ENCODE peak calls at places on chromosomes 4 and X, in nine cellular contexts. V is WTC11; G is omental fat pad; Z is OCI-LY7; P is CD4-positive, alpha-beta T cell; D is body of pancreas; S is IMR-90; B is left ventricle myocardium inferior; Q is upper lobe of right lung. N is an unnamed sample.

GRCh38 chrX:154372612-154373022 is 1.8 kb downstream of the FLNA start:
- DNase-seq in B (no peak), G (no peak), P (no peak), V (no peak), S (peak; percentile 65), Q (no peak), Z (no peak), D (no peak), N (peak; percentile 82)

GRCh38 chr4:41156574-41156973 is 57.8 kb downstream of the APBB2 start:
- DNase-seq in G (no peak), D (no peak), V (no peak), P (no peak), B (no peak), Q (no peak), Z (no peak), S (peak; percentile 74), N (no peak)

GRCh38 chr4:4524364-4524763 is 17.5 kb downstream of the STX18 start:
- DNase-seq in Q (no peak), B (no peak), S (peak; percentile 11), D (peak; percentile 8), V (peak; percentile 28), P (no peak), Z (peak; percentile 82), G (no peak), N (no peak)

GRCh38 chr4:121711263-121712000 is 14.7 kb upstream of the ANXA5 start:
- DNase-seq in S (peak; percentile 97), P (no peak), V (peak; percentile 83), D (peak; percentile 60), Z (no peak), B (peak; percentile 88), G (peak; percentile 85), Q (peak; percentile 86), N (peak; percentile 75)

GRCh38 chrX:21374163-21374993 is at the start of gene CNKSR2:
- DNase-seq in Z (no peak), D (peak; percentile 83), Q (peak; percentile 76), V (peak; percentile 78), S (peak; percentile 3), G (no peak), P (peak; percentile 57), B (peak; percentile 19), N (no peak)

GRCh38 chr4:20172070-20172760 is 79.5 kb upstream of the SLIT2 start:
- DNase-seq in P (no peak), D (no peak), B (no peak), G (no peak), Z (no peak), S (no peak), V (no peak), Q (no peak), N (no peak)

GRCh38 chrX:18995216-18995615 is 11.3 kb upstream of the PHKA2 start:
- DNase-seq in S (peak; percentile 61), P (no peak), Q (no peak), D (no peak), Z (no peak), V (no peak), B (no peak), G (no peak), N (no peak)

GRCh38 chrX:86148024-86148511 is at the start of gene DACH2:
- DNase-seq in G (peak; percentile 38), B (peak; percentile 64), V (peak; percentile 87), D (peak; percentile 88), P (no peak), S (peak; percentile 74), Q (peak; percentile 85), Z (no peak), N (no peak)

GRCh38 chr4:86831262-86832090 is 17.7 kb downstream of the SLC10A6 start:
- DNase-seq in G (no peak), B (no peak), S (peak; percentile 96), D (peak; percentile 14), Q (no peak), P (no peak), Z (no peak), V (no peak), N (peak; percentile 60)

GRCh38 chr4:108620933-108621905 is 843 bp downstream of the RPL34 start:
- DNase-seq in P (no peak), B (no peak), S (peak; percentile 21), G (no peak), Z (peak; percentile 13), Q (no peak), V (no peak), D (no peak), N (no peak)

GRCh38 chr4:187333151-187333550 is 609.5 kb upstream of the FAT1 start:
- DNase-seq in S (peak; percentile 22), B (no peak), Q (no peak), D (no peak), G (no peak), P (no peak), Z (no peak), V (no peak), N (no peak)

GRCh38 chr4:156006192-156006591 is 52.5 kb upstream of the CTSO start:
- DNase-seq in Z (no peak), B (no peak), S (no peak), G (no peak), P (no peak), D (no peak), Q (no peak), V (no peak), N (no peak)

GRCh38 chr4:183100298-183100599 is 1.2 kb downstream of the WWC2 start:
- DNase-seq in S (no peak), G (no peak), D (no peak), B (no peak), Z (no peak), P (no peak), V (no peak), Q (no peak), N (no peak)

GRCh38 chr4:183098723-183099536 is at the start of gene WWC2:
- DNase-seq in V (peak; percentile 96), D (peak; percentile 93), S (peak; percentile 92), Z (no peak), P (peak; percentile 63), B (peak; percentile 91), G (peak; percentile 51), Q (peak; percentile 97), N (peak; percentile 85)

GRCh38 chr4:183098080-183098722 is 856 bp upstream of the WWC2 start:
- DNase-seq in Z (no peak), V (peak; percentile 52), B (peak; percentile 65), G (peak; percentile 23), S (peak; percentile 50), P (no peak), Q (peak; percentile 88), D (peak; percentile 63), N (peak; percentile 50)

GRCh38 chr4:183100827-183101226 is 1.8 kb downstream of the WWC2 start:
- DNase-seq in Q (no peak), D (peak; percentile 35), S (no peak), V (no peak), B (no peak), P (no peak), Z (no peak), G (no peak), N (no peak)

GRCh38 chr4:183099537-183100297 is 660 bp downstream of the WWC2 start:
- DNase-seq in Q (peak; percentile 82), B (peak; percentile 36), V (peak; percentile 84), G (no peak), Z (no peak), P (peak; percentile 5), D (peak; percentile 65), S (no peak), N (peak; percentile 65)
- TF ChIP-seq CTCF in Q (peak; percentile 21), B (peak; percentile 26), V (no peak), G (no peak), Z (no peak), P (no peak), D (peak; percentile 31), S (peak; percentile 2), N (no peak)

GRCh38 chr4:3207531-3208037 is 41.4 kb upstream of the MSANTD1 start:
- DNase-seq in P (no peak), Q (no peak), G (no peak), B (no peak), Z (no peak), S (peak; percentile 15), D (no peak), V (no peak), N (no peak)
- TF ChIP-seq CTCF in P (no peak), Q (peak; percentile 18), G (no peak), B (no peak), Z (no peak), S (no peak), D (no peak), V (no peak), N (no peak)

DNA sequence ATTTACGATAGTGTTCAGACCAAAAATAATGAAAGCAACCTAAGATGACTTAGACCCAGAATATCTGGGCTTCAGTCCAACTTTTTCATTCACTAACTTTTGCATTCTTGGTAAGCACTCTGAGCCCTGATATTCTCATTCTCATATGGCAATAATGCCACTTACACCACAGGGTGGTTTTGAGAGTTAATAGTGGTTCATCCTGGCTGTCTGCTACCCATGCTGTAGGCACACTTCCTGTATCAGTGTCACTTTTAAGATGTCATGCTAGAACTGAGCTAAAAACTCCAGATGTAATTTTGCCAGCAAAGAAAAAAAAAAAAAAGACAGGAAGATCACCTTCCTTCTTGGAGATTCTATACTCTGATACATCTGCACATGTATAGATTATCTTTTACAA is 508.6 kb upstream of the FMR1 start:
- DNase-seq in V (no peak), P (no peak), Q (no peak), B (no peak), D (no peak), S (no peak), Z (no peak), G (no peak), N (no peak)
- TF ChIP-seq CTCF in V (no peak), P (no peak), Q (no peak), B (no peak), D (no peak), S (no peak), Z (no peak), G (no peak), N (no peak)

GRCh38 chr4:90245837-90246236 is 118.6 kb downstream of the CCSER1 start:
- DNase-seq in P (no peak), D (no peak), Q (no peak), B (no peak), G (no peak), V (no peak), S (no peak), Z (no peak), N (no peak)

GRCh38 chr4:90238141-90238540 is 110.9 kb downstream of the CCSER1 start:
- DNase-seq in Z (no peak), V (no peak), S (no peak), Q (no peak), G (no peak), B (no peak), P (no peak), D (no peak), N (no peak)

GRCh38 chr4:90234916-90235547 is 107.8 kb downstream of the CCSER1 start:
- DNase-seq in B (peak; percentile 46), V (no peak), S (no peak), G (no peak), P (no peak), Z (no peak), Q (peak; percentile 34), D (peak; percentile 64), N (peak; percentile 10)

GRCh38 chr4:90241008-90241407 is 113.8 kb downstream of the CCSER1 start:
- DNase-seq in B (no peak), D (no peak), P (no peak), V (no peak), G (no peak), Q (no peak), S (no peak), Z (no peak), N (no peak)

DNA sequence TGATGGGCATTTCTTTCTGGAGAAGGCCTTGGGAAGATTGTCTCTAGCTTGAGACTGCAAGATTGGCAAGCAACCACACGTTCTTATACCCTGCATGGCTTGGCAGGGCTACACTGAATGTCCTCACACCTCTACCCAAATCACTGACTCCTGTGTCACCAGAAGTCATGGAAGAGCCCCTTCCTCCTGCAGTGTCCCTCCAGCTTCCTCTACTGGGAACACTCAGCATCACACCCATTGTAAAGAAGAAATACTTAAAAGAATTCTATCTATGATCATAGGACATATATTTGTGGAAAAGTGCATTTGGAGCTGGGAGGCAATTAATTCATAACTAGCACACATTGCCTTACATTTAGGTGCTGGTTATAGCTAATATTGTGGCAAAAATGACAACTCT is 113.1 kb downstream of the CCSER1 start:
- DNase-seq in Q (no peak), Z (no peak), S (no peak), V (no peak), D (no peak), B (no peak), G (no peak), P (no peak), N (no peak)
- TF ChIP-seq CTCF in Q (no peak), Z (no peak), S (no peak), V (no peak), D (no peak), B (no peak), G (no peak), P (no peak), N (no peak)

N was measured in Calu3.